ENCODE peak calls at places on chromosomes 7 and 10, in four cellular contexts. A, W, C and F are unnamed samples.

GRCh38 chr10:22821501-22821900 is 106.4 kb upstream of the ARMC3 start:
- DNase-seq in A (no peak), W (no peak), C (no peak), F (no peak)

GRCh38 chr7:17130281-17131059 is 168.0 kb upstream of the AHR start:
- DNase-seq in A (no peak), W (peak), C (no peak), F (peak)

GRCh38 chr10:29646238-29646902 is 11.6 kb upstream of the SVIL start:
- DNase-seq in A (no peak), W (no peak), C (no peak), F (no peak)

GRCh38 chr7:67484244-67484751 is 487.7 kb downstream of the TYW1 start:
- DNase-seq in A (peak), W (peak), C (no peak), F (peak)

GRCh38 chr7:36889182-36889581 is 164.9 kb upstream of the AOAH start:
- DNase-seq in A (no peak), W (no peak), C (no peak), F (no peak)

GRCh38 chr10:123459371-123460224 is 206.6 kb upstream of the GPR26 start:
- DNase-seq in A (no peak), W (no peak), C (no peak), F (no peak)

GRCh38 chr10:33819206-33819605 is 484.7 kb upstream of the NRP1 start:
- DNase-seq in A (no peak), W (no peak), C (no peak), F (no peak)

GRCh38 chr10:130554701-130555410 is 418.7 kb downstream of the GLRX3 start:
- DNase-seq in A (no peak), W (no peak), C (no peak), F (no peak)

GRCh38 chr10:87960230-87960629 is 96.8 kb downstream of the PTEN start:
- DNase-seq in A (no peak), W (no peak), C (no peak), F (no peak)

GRCh38 chr10:87957702-87958101 is 94.3 kb downstream of the PTEN start:
- DNase-seq in A (no peak), W (no peak), C (no peak), F (no peak)

GRCh38 chr10:87952612-87953011 is 89.2 kb downstream of the PTEN start:
- DNase-seq in A (no peak), W (peak), C (no peak), F (no peak)

GRCh38 chr10:87961314-87961713 is 97.9 kb downstream of the PTEN start:
- DNase-seq in A (no peak), W (no peak), C (no peak), F (no peak)

GRCh38 chr10:87956055-87956454 is 92.6 kb downstream of the PTEN start:
- DNase-seq in A (no peak), W (no peak), C (no peak), F (no peak)
- TF ChIP-seq TARDBP in A (no peak), W (no peak), C (no peak), F (no peak)

GRCh38 chr7:155166673-155167370 is 96.7 kb downstream of the HTR5A start:
- DNase-seq in A (peak), W (no peak), C (no peak), F (no peak)
- TF ChIP-seq TARDBP in A (no peak), W (no peak), C (no peak), F (no peak)

GRCh38 chr7:131957338-131958025 is 401.1 kb upstream of the PODXL start:
- DNase-seq in A (no peak), W (no peak), C (no peak), F (no peak)
- TF ChIP-seq TARDBP in A (no peak), W (no peak), C (no peak), F (no peak)

GRCh38 chr7:105199372-105199771 is 185.4 kb downstream of the KMT2E start:
- DNase-seq in A (no peak), W (no peak), C (no peak), F (no peak)

GRCh38 chr7:105195891-105196290 is 181.9 kb downstream of the KMT2E start:
- DNase-seq in A (no peak), W (no peak), C (no peak), F (no peak)

GRCh38 chr7:105202561-105203130 is 186.1 kb downstream of the SRPK2 start:
- DNase-seq in A (no peak), W (no peak), C (no peak), F (no peak)

GRCh38 chr7:105196473-105196872 is 182.5 kb downstream of the KMT2E start:
- DNase-seq in A (no peak), W (peak), C (no peak), F (no peak)

GRCh38 chr7:105198223-105198622 is 184.2 kb downstream of the KMT2E start:
- DNase-seq in A (no peak), W (peak), C (no peak), F (no peak)
- TF ChIP-seq TARDBP in A (no peak), W (no peak), C (no peak), F (no peak)

GRCh38 chr7:82729172-82730030 is 285.8 kb upstream of the CACNA2D1 start:
- DNase-seq in A (peak), W (peak), C (no peak), F (peak)
- TF ChIP-seq TARDBP in A (no peak), W (no peak), C (no peak), F (no peak)

GRCh38 chr10:48542471-48543210 is 62.2 kb downstream of the ARHGAP22 start:
- DNase-seq in A (no peak), W (no peak), C (no peak), F (no peak)

GRCh38 chr10:48545462-48546145 is 59.3 kb downstream of the ARHGAP22 start:
- DNase-seq in A (no peak), W (no peak), C (no peak), F (no peak)

GRCh38 chr10:48541144-48541795 is 63.6 kb downstream of the ARHGAP22 start:
- DNase-seq in A (no peak), W (no peak), C (no peak), F (no peak)

GRCh38 chr10:48547061-48547895 is 57.6 kb downstream of the ARHGAP22 start:
- DNase-seq in A (no peak), W (no peak), C (no peak), F (no peak)

GRCh38 chr10:48543445-48543844 is 61.4 kb downstream of the ARHGAP22 start:
- DNase-seq in A (no peak), W (no peak), C (no peak), F (no peak)
- TF ChIP-seq TARDBP in A (no peak), W (no peak), C (no peak), F (no peak)

DNA sequence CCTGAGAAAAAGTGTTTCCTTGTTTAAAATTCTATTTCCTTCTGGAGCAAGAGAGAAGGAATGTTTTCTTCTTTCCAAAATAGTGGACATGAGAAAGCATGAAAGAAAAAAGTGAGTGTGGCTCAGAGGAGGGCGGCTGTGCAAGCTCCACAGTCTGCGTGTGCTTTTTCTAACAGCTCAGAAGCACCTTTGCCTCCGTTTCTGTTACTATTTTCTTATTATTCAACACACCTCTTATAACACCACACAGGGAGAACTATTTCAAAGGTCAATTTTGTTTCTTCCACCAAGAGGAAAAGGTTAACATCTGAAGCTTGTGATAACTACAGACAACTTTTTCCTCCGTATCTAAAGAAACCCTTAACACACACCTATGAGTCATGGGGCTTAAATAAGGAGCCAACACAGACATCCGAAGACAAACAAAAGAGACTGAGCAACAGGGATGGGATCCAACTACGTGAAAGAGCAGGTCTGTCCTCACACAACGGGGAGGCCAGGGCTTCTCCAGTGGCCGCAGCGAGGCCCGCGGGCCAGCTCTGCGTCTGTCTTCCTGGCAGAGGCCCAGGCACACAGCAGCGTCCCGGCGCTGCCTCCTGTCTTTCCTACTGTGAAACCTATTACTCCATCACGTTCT is 36.2 kb upstream of the NCAPG2 start:
- DNase-seq in A (peak), W (no peak), C (no peak), F (no peak)
- TF ChIP-seq TARDBP in A (no peak), W (no peak), C (no peak), F (no peak)